ENCODE peak calls at places on chromosomes 13 and 19, in five cellular contexts. One of them, this sample, is unnamed.

GRCh38 chr13:113978741-113979481 is 5.0 kb upstream of the C13orf46 start:
- DNase-seq in transverse colon: no peak
- DNase-seq in fibroblast of lung: no peak
- DNase-seq in uterus: no peak
- DNase-seq in left ventricle myocardium inferior: no peak
- DNase-seq in this sample: no peak

GRCh38 chr13:25752957-25753540 is 298.8 kb downstream of the SHISA2 start:
- DNase-seq in fibroblast of lung: peak
- DNase-seq in uterus: peak
- DNase-seq in transverse colon: peak
- DNase-seq in left ventricle myocardium inferior: peak
- DNase-seq in this sample: no peak

GRCh38 chr19:21699197-21699596 is 68.2 kb downstream of the ZNF100 start:
- DNase-seq in uterus: no peak
- DNase-seq in left ventricle myocardium inferior: no peak
- DNase-seq in fibroblast of lung: no peak
- DNase-seq in transverse colon: no peak
- DNase-seq in this sample: no peak

GRCh38 chr13:44929691-44930090 is 59.6 kb downstream of the NUFIP1 start:
- DNase-seq in uterus: no peak
- DNase-seq in left ventricle myocardium inferior: no peak
- DNase-seq in fibroblast of lung: no peak
- DNase-seq in transverse colon: no peak
- DNase-seq in this sample: no peak

GRCh38 chr19:51375504-51376221 is 3.2 kb upstream of the NKG7 start:
- DNase-seq in transverse colon: no peak
- DNase-seq in uterus: no peak
- DNase-seq in fibroblast of lung: no peak
- DNase-seq in left ventricle myocardium inferior: no peak
- DNase-seq in this sample: no peak

GRCh38 chr13:102845630-102846260 is at the start of gene ERCC5:
- DNase-seq in uterus: peak
- DNase-seq in fibroblast of lung: peak
- DNase-seq in transverse colon: peak
- DNase-seq in left ventricle myocardium inferior: peak
- DNase-seq in this sample: peak

GRCh38 chr13:79245937-79246574 is 160.0 kb downstream of the RBM26 start:
- DNase-seq in left ventricle myocardium inferior: no peak
- DNase-seq in transverse colon: no peak
- DNase-seq in uterus: no peak
- DNase-seq in fibroblast of lung: no peak
- DNase-seq in this sample: peak

GRCh38 chr19:9751449-9751848 is 17.1 kb downstream of the ZNF846 start:
- DNase-seq in fibroblast of lung: no peak
- DNase-seq in left ventricle myocardium inferior: no peak
- DNase-seq in transverse colon: no peak
- DNase-seq in uterus: no peak
- DNase-seq in this sample: no peak

GRCh38 chr19:29771708-29772415 is 39.9 kb upstream of the CCNE1 start:
- DNase-seq in transverse colon: peak
- DNase-seq in uterus: no peak
- DNase-seq in fibroblast of lung: peak
- DNase-seq in left ventricle myocardium inferior: peak
- DNase-seq in this sample: peak

GRCh38 chr13:106851251-106851650 is 283.3 kb upstream of the ARGLU1 start:
- DNase-seq in transverse colon: no peak
- DNase-seq in left ventricle myocardium inferior: no peak
- DNase-seq in fibroblast of lung: peak
- DNase-seq in uterus: no peak
- DNase-seq in this sample: peak

GRCh38 chr13:26968431-26969335 is 202.9 kb downstream of the USP12 start:
- DNase-seq in fibroblast of lung: peak
- DNase-seq in left ventricle myocardium inferior: no peak
- DNase-seq in uterus: no peak
- DNase-seq in transverse colon: peak
- DNase-seq in this sample: no peak
- H3K27ac ChIP-seq in fibroblast of lung: no peak
- H3K27ac ChIP-seq in left ventricle myocardium inferior: no peak
- H3K27ac ChIP-seq in uterus: no peak
- H3K27ac ChIP-seq in transverse colon: peak
- H3K27ac ChIP-seq in this sample: no peak

DNA sequence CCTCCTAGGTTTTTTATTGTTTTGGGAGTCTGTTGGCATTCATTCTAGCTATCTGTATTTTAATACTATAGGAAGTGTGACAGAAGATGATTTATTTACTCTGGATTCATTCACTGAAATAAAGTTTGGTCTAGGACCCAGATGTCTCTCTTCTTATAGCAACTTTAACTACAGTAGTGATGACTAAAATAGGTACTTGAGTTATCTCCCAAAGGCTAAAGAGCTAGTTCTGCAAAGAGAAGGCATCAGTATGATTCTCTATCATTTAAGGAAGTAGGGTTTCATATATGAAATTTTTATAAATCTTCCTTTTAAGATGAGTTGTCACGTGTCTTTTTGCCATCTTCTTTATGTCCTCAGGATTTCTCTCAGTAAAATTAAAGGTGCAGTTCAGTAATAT is 507.4 kb downstream of the KCTD12 start:
- DNase-seq in fibroblast of lung: no peak
- DNase-seq in transverse colon: no peak
- DNase-seq in uterus: no peak
- DNase-seq in left ventricle myocardium inferior: no peak
- DNase-seq in this sample: no peak
- TF ChIP-seq CTCF in fibroblast of lung: no peak
- TF ChIP-seq CTCF in transverse colon: no peak
- TF ChIP-seq CTCF in uterus: no peak
- TF ChIP-seq CTCF in left ventricle myocardium inferior: no peak
- TF ChIP-seq CTCF in this sample: no peak

DNA sequence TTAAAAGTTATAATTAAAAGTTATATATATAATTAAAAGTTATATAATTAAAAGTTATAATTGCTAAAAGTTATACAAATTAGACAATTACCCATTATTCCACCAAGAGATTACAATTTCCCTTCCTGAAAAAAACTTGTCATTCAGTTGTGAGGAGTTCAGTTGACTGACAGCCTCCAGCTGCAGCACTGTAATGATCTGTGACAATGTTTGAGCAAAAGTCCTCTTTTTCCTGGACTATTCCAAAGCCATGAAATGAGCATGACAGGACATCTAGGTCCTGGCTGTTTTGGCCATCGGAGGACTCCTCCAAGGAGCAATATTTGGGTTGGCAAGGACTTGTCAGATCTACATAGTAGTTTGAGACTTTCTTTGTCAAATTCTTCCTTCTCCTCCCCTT is 258.7 kb upstream of the EDNRB start:
- DNase-seq in uterus: no peak
- DNase-seq in transverse colon: no peak
- DNase-seq in fibroblast of lung: no peak
- DNase-seq in left ventricle myocardium inferior: no peak
- DNase-seq in this sample: no peak
- H3K4me3 ChIP-seq in uterus: no peak
- H3K4me3 ChIP-seq in transverse colon: no peak
- H3K4me3 ChIP-seq in fibroblast of lung: no peak
- H3K4me3 ChIP-seq in left ventricle myocardium inferior: no peak
- H3K4me3 ChIP-seq in this sample: no peak

DNA sequence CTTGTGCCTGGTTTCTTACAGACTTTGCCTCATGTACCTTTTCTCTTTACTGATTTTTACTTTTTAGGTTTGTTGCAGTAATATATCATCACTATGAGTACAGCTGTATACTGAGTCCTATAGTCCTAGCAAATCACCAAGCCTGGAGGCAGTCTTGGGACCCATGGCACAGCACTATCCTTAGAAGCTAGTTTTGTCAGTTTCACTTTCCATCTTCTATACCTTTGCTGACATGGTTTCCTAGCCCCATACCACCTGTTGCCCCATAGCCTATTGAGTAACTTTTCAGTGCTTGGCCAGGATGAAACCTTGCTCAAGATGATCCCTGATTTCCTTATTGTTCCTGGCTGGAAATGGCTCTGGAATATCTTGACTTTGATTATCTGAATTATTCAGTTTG is 826.4 kb downstream of the GPC5 start:
- DNase-seq in left ventricle myocardium inferior: no peak
- DNase-seq in transverse colon: no peak
- DNase-seq in fibroblast of lung: no peak
- DNase-seq in uterus: no peak
- DNase-seq in this sample: no peak
- H3K27ac ChIP-seq in left ventricle myocardium inferior: peak
- H3K27ac ChIP-seq in transverse colon: peak
- H3K27ac ChIP-seq in fibroblast of lung: no peak
- H3K27ac ChIP-seq in uterus: no peak
- H3K27ac ChIP-seq in this sample: no peak

DNA sequence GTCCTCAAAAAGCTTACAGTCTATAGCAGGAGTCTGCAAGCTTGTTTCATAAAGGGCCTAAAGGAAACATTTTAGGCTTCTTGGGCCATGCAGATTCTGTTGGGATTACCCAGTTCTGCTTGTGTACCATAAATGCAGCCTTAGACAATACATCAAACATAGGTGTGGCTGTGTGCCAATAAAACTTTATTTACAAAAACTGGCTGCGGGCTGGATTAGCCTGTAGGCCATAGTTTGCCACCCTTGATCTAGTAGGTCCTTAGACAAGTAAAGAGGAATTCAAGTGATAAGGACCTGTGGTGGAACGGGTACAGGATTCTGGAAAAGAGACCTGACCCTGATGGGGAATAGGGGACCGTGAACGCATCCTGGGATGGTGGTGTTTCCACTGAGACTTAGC is 51.9 kb downstream of the ESD start:
- DNase-seq in transverse colon: no peak
- DNase-seq in fibroblast of lung: no peak
- DNase-seq in left ventricle myocardium inferior: no peak
- DNase-seq in uterus: no peak
- DNase-seq in this sample: no peak
- TF ChIP-seq CTCF in transverse colon: no peak
- TF ChIP-seq CTCF in fibroblast of lung: no peak
- TF ChIP-seq CTCF in left ventricle myocardium inferior: no peak
- TF ChIP-seq CTCF in uterus: no peak
- TF ChIP-seq CTCF in this sample: no peak

This sample was measured in A673.